ENCODE peak calls at places on chromosome 9, in ten cellular contexts. T, N, Q, C, I, Y, H, U, E and S are unnamed samples.

GRCh38 chr9:91495450-91495849 is 71.8 kb upstream of the NFIL3 start:
- DNase-seq in C (no peak), Y (no peak), E (no peak), I (no peak), Q (no peak), H (no peak), T (no peak), U (no peak), N (no peak), S (no peak)

GRCh38 chr9:306907-307306 is 92.2 kb downstream of the DOCK8 start:
- DNase-seq in Q (peak), U (no peak), H (peak), E (peak), Y (no peak), T (peak), N (peak), I (peak), C (no peak), S (peak)

GRCh38 chr9:113350937-113351336 is 1.6 kb downstream of the BSPRY start:
- DNase-seq in C (no peak), Q (no peak), N (no peak), U (no peak), H (no peak), T (no peak), Y (no peak), E (no peak), I (no peak), S (no peak)

GRCh38 chr9:104694218-104694617 is at the start of gene OR13D1:
- DNase-seq in C (no peak), Q (no peak), T (no peak), Y (no peak), H (no peak), N (no peak), U (no peak), E (no peak), I (no peak), S (no peak)

GRCh38 chr9:108444400-108445358 is 411.1 kb downstream of the ACTL7B start:
- DNase-seq in C (peak), Y (no peak), E (no peak), H (peak), T (peak), I (no peak), N (no peak), U (peak), Q (peak), S (no peak)

GRCh38 chr9:70049236-70049635 is 5.6 kb downstream of the MAMDC2 start:
- DNase-seq in U (peak), T (no peak), E (no peak), Y (peak), Q (peak), I (peak), C (peak), H (no peak), N (peak), S (no peak)

GRCh38 chr9:77648458-77649108 is 461 bp upstream of the GNA14 start:
- DNase-seq in Y (peak), H (no peak), C (peak), N (peak), Q (no peak), E (no peak), T (no peak), I (peak), U (peak), S (peak)

GRCh38 chr9:36399980-36400331 is at the start of gene RNF38:
- DNase-seq in Q (no peak), I (no peak), U (no peak), Y (no peak), E (no peak), T (no peak), N (no peak), H (no peak), C (no peak), S (no peak)

GRCh38 chr9:20012232-20012631 is 223.4 kb upstream of the SLC24A2 start:
- DNase-seq in E (no peak), C (no peak), Q (no peak), Y (no peak), H (no peak), I (no peak), U (no peak), N (no peak), T (no peak), S (no peak)

GRCh38 chr9:5767968-5768932 is 64.7 kb downstream of the ERMP1 start:
- DNase-seq in Y (no peak), T (no peak), I (no peak), E (no peak), N (no peak), C (no peak), Q (no peak), U (no peak), H (no peak), S (no peak)

GRCh38 chr9:21812945-21813568 is 10.6 kb downstream of the MTAP start:
- DNase-seq in E (no peak), I (peak), H (peak), T (peak), C (peak), U (peak), N (peak), Y (peak), Q (peak), S (peak)

GRCh38 chr9:26946753-26947727 is at the start of gene PLAA:
- DNase-seq in N (peak), T (peak), C (peak), I (peak), Q (peak), U (peak), Y (peak), H (peak), E (peak), S (peak)

GRCh38 chr9:111597852-111598729 is 1.4 kb downstream of the PTGR1 start:
- DNase-seq in U (peak), Y (peak), N (peak), Q (peak), H (peak), E (peak), I (peak), C (peak), T (peak), S (peak)

GRCh38 chr9:124074746-124075145 is 63.2 kb downstream of the LHX2 start:
- DNase-seq in Q (no peak), E (no peak), I (no peak), T (no peak), Y (no peak), N (no peak), H (no peak), U (no peak), C (no peak), S (no peak)

GRCh38 chr9:97935291-97935690 is 2.7 kb downstream of the HEMGN start:
- DNase-seq in Y (no peak), H (no peak), Q (no peak), T (no peak), E (no peak), N (no peak), U (no peak), C (no peak), I (no peak), S (no peak)

GRCh38 chr9:135591491-135592330 is 30.2 kb downstream of the PAEP start:
- DNase-seq in Q (no peak), H (no peak), E (no peak), C (peak), U (no peak), T (no peak), N (no peak), Y (no peak), I (no peak), S (peak)

GRCh38 chr9:137095664-137096517 is 9.1 kb downstream of the MAN1B1 start:
- DNase-seq in E (no peak), T (no peak), H (no peak), C (no peak), I (peak), Y (no peak), U (no peak), N (peak), Q (no peak), S (peak)

GRCh38 chr9:101999441-101999840 is 261.0 kb upstream of the GRIN3A start:
- DNase-seq in Y (no peak), H (no peak), N (no peak), C (no peak), Q (no peak), T (no peak), E (no peak), I (no peak), U (no peak), S (no peak)

GRCh38 chr9:84939766-84940165 is 270.2 kb downstream of the NTRK2 start:
- DNase-seq in N (no peak), E (no peak), U (no peak), I (no peak), Y (no peak), H (no peak), Q (no peak), C (no peak), T (no peak), S (no peak)

GRCh38 chr9:73023025-73023541 is 70.2 kb upstream of the ALDH1A1 start:
- DNase-seq in C (peak), U (no peak), H (peak), Y (peak), Q (no peak), N (peak), E (peak), I (peak), T (peak), S (peak)

GRCh38 chr9:38141751-38142150 is 72.7 kb upstream of the SHB start:
- DNase-seq in E (no peak), T (peak), C (no peak), N (no peak), H (no peak), U (no peak), Q (no peak), I (no peak), Y (no peak), S (no peak)

GRCh38 chr9:77015291-77016048 is 4.0 kb upstream of the FOXB2 start:
- DNase-seq in T (no peak), Y (no peak), E (no peak), Q (no peak), I (no peak), U (no peak), C (no peak), H (no peak), N (no peak), S (no peak)

GRCh38 chr9:96674914-96675538 is 19.9 kb upstream of the PRXL2C start:
- DNase-seq in Q (no peak), H (no peak), Y (no peak), C (no peak), T (peak), N (no peak), I (no peak), E (no peak), U (no peak), S (no peak)

GRCh38 chr9:68970150-68970549 is 43.8 kb downstream of the PRKACG start:
- DNase-seq in C (no peak), I (peak), Y (no peak), Q (no peak), H (no peak), N (no peak), T (no peak), U (no peak), E (no peak), S (no peak)

GRCh38 chr9:28782630-28783029 is 1209.3 kb upstream of the C9orf72 start:
- DNase-seq in H (peak), N (no peak), U (no peak), C (no peak), I (no peak), Q (no peak), E (no peak), Y (no peak), T (peak), S (no peak)

GRCh38 chr9:134469041-134469875 is 143.0 kb downstream of the RXRA start:
- DNase-seq in Y (peak), N (no peak), E (no peak), I (peak), H (no peak), C (peak), Q (no peak), U (no peak), T (no peak), S (peak)

GRCh38 chr9:117671468-117671867 is 32.7 kb upstream of the TLR4 start:
- DNase-seq in C (no peak), I (no peak), N (no peak), Y (no peak), U (no peak), E (no peak), T (no peak), Q (no peak), H (no peak), S (no peak)

GRCh38 chr9:125409637-125410521 is 148.3 kb downstream of the GAPVD1 start:
- DNase-seq in U (no peak), E (peak), Y (peak), H (peak), T (peak), C (no peak), I (no peak), Q (peak), N (no peak), S (no peak)

GRCh38 chr9:87659534-87660419 is 66.1 kb upstream of the CTSL start:
- DNase-seq in Y (no peak), E (no peak), U (no peak), Q (no peak), H (no peak), C (no peak), I (no peak), N (no peak), T (no peak), S (no peak)

GRCh38 chr9:122213589-122214413 is 15.0 kb downstream of the LHX6 start:
- DNase-seq in U (no peak), H (peak), N (peak), I (peak), C (peak), E (peak), Q (no peak), T (peak), Y (peak), S (peak)

GRCh38 chr9:71916834-71917534 is 5.5 kb downstream of the C9orf85 start:
- DNase-seq in H (no peak), Q (no peak), N (no peak), E (no peak), I (peak), C (no peak), U (no peak), Y (no peak), T (no peak), S (no peak)

GRCh38 chr9:92962303-92962649 is 15.0 kb downstream of the FGD3 start:
- DNase-seq in U (peak), E (no peak), Q (no peak), H (no peak), N (peak), C (no peak), Y (no peak), T (no peak), I (no peak), S (peak)

GRCh38 chr9:92961627-92962302 is 14.4 kb downstream of the FGD3 start:
- DNase-seq in E (no peak), H (no peak), U (peak), C (no peak), Y (no peak), N (peak), I (peak), Q (no peak), T (no peak), S (no peak)

GRCh38 chr9:92964607-92964975 is 17.3 kb downstream of the FGD3 start:
- DNase-seq in T (no peak), U (peak), I (no peak), H (no peak), Q (no peak), N (no peak), C (no peak), E (no peak), Y (no peak), S (peak)

GRCh38 chr9:92963831-92964606 is 16.7 kb downstream of the FGD3 start:
- DNase-seq in N (peak), H (peak), Q (peak), I (peak), Y (no peak), C (no peak), U (peak), T (no peak), E (no peak), S (peak)

DNA sequence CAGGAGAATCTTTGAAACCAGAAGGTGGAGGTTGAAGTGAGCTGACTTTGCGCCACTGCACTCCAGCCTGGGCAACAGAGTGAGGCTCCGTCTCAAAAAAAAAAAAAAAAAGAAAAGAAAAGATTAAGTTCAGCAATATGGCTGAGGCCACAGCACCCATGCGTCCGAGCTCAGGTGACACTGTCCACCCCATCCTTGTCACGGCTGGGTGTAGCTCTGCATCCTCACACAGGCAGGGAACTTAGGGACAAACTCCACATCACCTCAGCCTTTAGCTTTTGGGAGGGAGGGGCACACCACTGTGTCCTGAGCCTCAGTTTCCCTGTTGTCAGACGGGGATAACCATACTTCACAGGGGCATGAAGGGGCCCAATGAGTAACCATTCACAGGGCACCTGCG is 15.5 kb downstream of the FGD3 start:
- DNase-seq in I (no peak), T (no peak), Y (no peak), Q (no peak), U (peak), N (no peak), H (no peak), E (no peak), C (no peak), S (peak)
- H3K27ac ChIP-seq in I (peak), T (no peak), Y (no peak), Q (no peak), U (no peak), N (peak), H (no peak), E (no peak), C (no peak), S (no peak)

DNA sequence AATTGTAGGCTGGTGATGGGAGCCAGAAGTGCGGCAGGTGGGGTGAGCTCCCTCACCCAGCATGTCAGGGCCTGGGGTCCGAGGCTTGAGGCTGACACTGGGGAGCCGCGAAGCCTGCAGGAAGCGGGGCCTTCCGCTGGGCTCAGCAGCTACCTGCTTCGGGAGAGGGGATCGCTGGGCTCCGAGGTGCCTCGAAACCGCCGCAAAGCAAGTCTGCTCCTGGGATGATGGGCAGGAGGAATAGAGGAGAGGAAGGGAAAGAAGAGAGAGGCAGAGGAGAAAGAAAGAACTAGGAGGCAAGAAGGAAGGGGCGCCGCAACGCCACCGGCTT is 1.5 kb upstream of the PRDM12 start:
- DNase-seq in I (no peak), Q (no peak), Y (no peak), U (no peak), N (no peak), T (no peak), C (no peak), H (no peak), E (no peak), S (no peak)
- TF ChIP-seq EP300 in I (no peak), Q (no peak), Y (no peak), U (no peak), N (no peak), T (no peak), C (no peak), H (no peak), E (no peak), S (no peak)

DNA sequence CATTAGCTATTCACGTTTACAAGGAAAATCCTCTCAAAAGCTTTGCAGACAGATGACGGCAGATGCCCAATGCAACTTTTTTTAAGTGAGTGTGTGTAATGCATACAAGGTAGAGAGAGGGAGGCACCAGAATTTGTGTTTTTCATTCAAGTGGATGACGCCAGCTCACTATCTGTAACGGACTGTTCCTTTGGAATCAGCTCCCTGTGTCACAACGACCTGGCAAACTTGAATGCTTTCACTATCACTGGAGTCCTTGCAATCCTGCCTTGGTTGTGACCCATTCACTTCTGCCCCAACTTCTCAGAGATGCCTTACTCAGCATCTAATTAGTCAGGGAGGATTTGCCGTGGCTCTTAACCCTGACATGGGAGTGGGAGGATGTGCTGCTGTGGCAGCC is 148.5 kb downstream of the BNC2 start:
- DNase-seq in E (no peak), U (peak), I (peak), N (no peak), C (peak), T (no peak), Q (peak), Y (peak), H (no peak), S (no peak)
- H3K27ac ChIP-seq in E (no peak), U (peak), I (peak), N (peak), C (peak), T (no peak), Q (peak), Y (peak), H (no peak), S (no peak)

GRCh38 chr9:133423216-133423615 is 1.0 kb downstream of the ADAMTS13 start:
- DNase-seq in Q (no peak), I (no peak), C (no peak), H (no peak), N (peak), T (no peak), E (no peak), Y (no peak), U (no peak), S (no peak)

GRCh38 chr9:133419005-133419404 is 1.2 kb upstream of the REXO4 start:
- DNase-seq in C (no peak), H (no peak), N (no peak), T (no peak), Q (no peak), I (peak), Y (no peak), E (peak), U (no peak), S (no peak)

GRCh38 chr9:133417541-133418461 is at the start of gene REXO4:
- DNase-seq in C (peak), I (peak), N (peak), T (peak), H (peak), U (peak), Q (peak), Y (peak), E (peak), S (peak)

GRCh38 chr9:133421615-133422542 is at the start of gene ADAMTS13:
- DNase-seq in C (no peak), N (no peak), E (peak), I (no peak), H (peak), T (peak), U (no peak), Q (no peak), Y (no peak), S (no peak)

DNA sequence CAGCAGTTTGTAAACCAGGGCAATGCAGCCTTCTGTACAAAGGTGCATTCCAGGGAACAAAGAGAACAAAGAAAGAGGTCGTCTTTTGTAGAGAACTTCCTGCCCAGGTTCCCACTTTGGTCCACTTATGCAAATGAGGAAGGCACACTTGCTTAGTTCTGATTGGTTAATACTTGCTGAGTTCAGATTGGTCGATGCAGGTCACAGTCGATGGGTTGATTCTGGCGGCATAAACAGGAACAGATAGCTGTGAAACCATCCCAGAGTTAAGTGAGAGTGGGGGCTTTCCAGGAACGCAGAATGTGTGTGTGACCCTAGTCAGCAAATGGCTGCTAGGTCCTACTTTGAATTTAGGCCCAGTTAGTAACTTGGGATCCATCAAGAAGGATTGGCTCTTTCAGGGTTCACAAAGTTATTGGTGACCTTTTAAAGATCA is 1.8 kb upstream of the ADAMTS13 start:
- DNase-seq in N (no peak), Q (no peak), E (no peak), H (no peak), T (peak), C (no peak), U (no peak), Y (no peak), I (no peak), S (no peak)
- TF ChIP-seq EP300 in N (no peak), Q (no peak), E (no peak), H (no peak), T (no peak), C (no peak), U (no peak), Y (no peak), I (no peak), S (no peak)

GRCh38 chr9:132631280-132631679 is 38.5 kb downstream of the DDX31 start:
- DNase-seq in H (no peak), Y (no peak), N (no peak), I (no peak), E (no peak), T (no peak), C (no peak), U (no peak), Q (no peak), S (no peak)
- H3K27ac ChIP-seq in H (no peak), Y (no peak), N (no peak), I (no peak), E (no peak), T (no peak), C (no peak), U (no peak), Q (no peak), S (no peak)

GRCh38 chr9:106897223-106897622 is 34.3 kb downstream of the ZNF462 start:
- DNase-seq in N (no peak), E (no peak), Q (no peak), U (no peak), T (peak), C (no peak), I (no peak), H (no peak), Y (no peak), S (no peak)
- TF ChIP-seq EP300 in N (no peak), E (no peak), Q (no peak), U (no peak), T (no peak), C (no peak), I (no peak), H (no peak), Y (no peak), S (no peak)